ENCODE peak calls at places on chromosomes 5 and 9, in ten cellular contexts. J is aorta; L is AG09309; Z is CD4-positive, CD25-positive, alpha-beta regulatory T cell; X is AG10803; A is mammary epithelial cell; C is psoas muscle; M is K562; N is foreskin fibroblast; G is cardiac fibroblast. D is an unnamed sample.

GRCh38 chr5:178206166-178207101 is 2.1 kb downstream of the HNRNPAB start:
- DNase-seq in G (peak; percentile 36), C (no peak), A (no peak), M (no peak), L (no peak), J (no peak), N (peak; percentile 61), Z (peak; percentile 21), X (no peak), D (peak; percentile 43)

GRCh38 chr5:9025942-9026341 is 519.9 kb downstream of the SEMA5A start:
- DNase-seq in X (no peak), Z (no peak), L (no peak), J (no peak), A (peak; percentile 51), N (no peak), M (no peak), G (peak; percentile 26), C (no peak), D (no peak)

GRCh38 chr5:15132816-15133405 is 261.3 kb upstream of the ANKH start:
- DNase-seq in M (no peak), C (no peak), X (no peak), L (no peak), G (no peak), N (peak; percentile 3), A (no peak), Z (no peak), J (no peak), D (no peak)

GRCh38 chr9:136975624-136976023 is 1.7 kb upstream of the PTGDS start:
- DNase-seq in M (peak; percentile 52), A (no peak), L (no peak), G (no peak), N (no peak), J (no peak), C (no peak), Z (no peak), X (peak; percentile 34), D (no peak)

GRCh38 chr5:119187776-119188529 is 117.1 kb downstream of the DMXL1 start:
- DNase-seq in J (no peak), X (no peak), C (no peak), A (no peak), Z (peak; percentile 46), M (no peak), N (no peak), G (no peak), L (no peak), D (no peak)

GRCh38 chr9:92342825-92343488 is 17.2 kb downstream of the CENPP start:
- DNase-seq in A (no peak), G (peak; percentile 76), M (no peak), Z (peak; percentile 14), X (peak; percentile 51), L (no peak), C (no peak), N (peak; percentile 66), J (no peak), D (peak; percentile 45)

GRCh38 chr9:132141948-132142594 is 19.8 kb upstream of the NTNG2 start:
- DNase-seq in C (no peak), L (no peak), G (no peak), X (no peak), J (no peak), A (peak; percentile 47), M (no peak), N (no peak), Z (no peak), D (no peak)

GRCh38 chr5:16502866-16503265 is 37.3 kb upstream of the ZNF622 start:
- DNase-seq in M (no peak), L (no peak), C (no peak), N (no peak), Z (no peak), X (no peak), J (no peak), G (peak; percentile 34), A (peak; percentile 33), D (peak; percentile 20)

GRCh38 chr9:4574657-4575243 is 84.5 kb downstream of the SLC1A1 start:
- DNase-seq in L (no peak), N (no peak), X (no peak), J (no peak), Z (no peak), C (no peak), M (no peak), A (no peak), G (no peak), D (no peak)

GRCh38 chr5:177404641-177405134 is 4.2 kb upstream of the PFN3 start:
- DNase-seq in X (no peak), M (no peak), Z (no peak), C (no peak), G (no peak), A (no peak), N (peak; percentile 9), L (no peak), J (no peak), D (no peak)

GRCh38 chr9:113591899-113592625 is 128.5 kb downstream of the RGS3 start:
- DNase-seq in C (peak; percentile 4), A (no peak), Z (no peak), L (no peak), G (no peak), X (no peak), N (no peak), M (no peak), J (no peak), D (no peak)

GRCh38 chr9:15492485-15493150 is 18.2 kb downstream of the PSIP1 start:
- DNase-seq in N (no peak), X (no peak), M (no peak), Z (no peak), C (no peak), J (no peak), L (no peak), G (no peak), A (no peak), D (no peak)

GRCh38 chr9:73553295-73553694 is 401.6 kb downstream of the ANXA1 start:
- DNase-seq in N (no peak), A (no peak), C (no peak), X (no peak), J (no peak), L (no peak), Z (no peak), M (no peak), G (no peak), D (no peak)

DNA sequence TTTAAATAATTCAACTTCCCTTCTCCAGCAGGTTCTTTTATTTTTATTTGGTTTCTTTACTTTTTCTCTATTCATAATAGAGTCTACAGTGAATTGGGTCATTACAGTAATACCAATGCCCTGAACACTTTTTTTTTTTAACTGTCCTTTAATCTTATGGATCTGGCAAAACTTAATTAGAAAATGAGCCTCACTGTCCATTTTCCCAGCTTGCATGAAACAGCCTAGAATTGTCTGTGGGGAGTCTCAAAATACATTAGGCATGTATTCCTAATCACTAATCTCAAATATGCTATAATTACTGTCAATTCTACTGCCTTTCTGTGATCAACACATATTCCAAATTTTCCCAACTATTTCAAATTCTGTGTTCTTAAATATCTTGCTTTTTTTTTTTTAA is 406.8 kb downstream of the ANXA1 start:
- DNase-seq in L (no peak), N (no peak), C (no peak), Z (no peak), A (no peak), J (no peak), M (no peak), X (no peak), G (no peak), D (no peak)
- H3K4me3 ChIP-seq in L (no peak overlapping the region), N (no peak overlapping the region), C (no peak overlapping the region), Z (no peak overlapping the region), A (no peak overlapping the region), J (no peak overlapping the region), M (no peak overlapping the region), X (no peak overlapping the region), G (no peak overlapping the region), D (no peak overlapping the region)

DNA sequence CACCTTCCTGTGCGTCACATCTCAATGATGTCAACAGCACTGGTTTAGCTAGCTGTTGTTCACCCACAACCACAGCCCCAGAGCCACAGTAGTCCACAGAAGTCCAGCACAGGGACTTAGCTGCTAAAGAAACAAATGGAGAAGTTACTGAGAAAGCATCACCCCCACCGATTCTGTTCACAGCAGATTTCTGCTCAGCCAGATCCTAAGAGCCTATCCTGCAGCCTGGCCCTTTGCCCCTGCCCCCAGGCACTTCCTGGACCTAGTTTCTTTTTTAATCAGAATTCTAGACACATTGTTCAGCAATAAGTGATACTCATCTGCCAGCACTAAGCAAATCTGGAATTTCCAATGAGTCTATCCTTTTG is 7.4 kb downstream of the B4GALT1 start:
- DNase-seq in Z (peak; percentile 60), A (peak; percentile 90), N (peak; percentile 75), J (peak; percentile 85), L (no peak), M (no peak), X (peak; percentile 78), C (peak; percentile 72), G (peak; percentile 90), D (peak; percentile 77)
- H3K4me3 ChIP-seq in Z (peak overlapping the region; percentile 61), A (no peak overlapping the region), N (no peak overlapping the region), J (no peak overlapping the region), L (no peak overlapping the region), M (no peak overlapping the region), X (peak overlapping the region; percentile 20), C (peak overlapping the region; percentile 26), G (no peak overlapping the region), D (peak overlapping the region; percentile 25)

DNA sequence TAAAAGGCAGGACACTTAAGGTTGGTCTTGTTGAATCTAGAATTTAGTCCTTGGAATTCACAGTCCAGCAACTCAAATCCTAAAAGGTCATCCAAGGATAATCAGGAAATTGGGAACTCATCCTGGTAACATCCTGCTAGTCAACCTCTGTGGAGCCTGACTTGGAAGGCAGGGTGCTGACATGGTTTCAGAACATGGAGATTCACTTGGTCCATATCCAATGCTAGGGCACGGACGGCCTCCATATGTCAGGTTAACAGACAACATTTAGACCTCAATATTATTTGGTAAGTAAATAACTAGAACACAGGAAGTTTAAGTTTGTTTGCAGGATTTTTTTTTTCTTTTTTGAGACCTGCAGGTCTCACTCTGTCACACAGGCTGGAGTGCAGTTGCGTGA is 783 bp upstream of the DNAH5 start:
- DNase-seq in X (no peak), L (no peak), A (no peak), C (no peak), N (no peak), J (no peak), G (no peak), M (no peak), Z (no peak), D (no peak)
- H3K4me3 ChIP-seq in X (no peak overlapping the region), L (no peak overlapping the region), A (no peak overlapping the region), C (no peak overlapping the region), N (no peak overlapping the region), J (no peak overlapping the region), G (no peak overlapping the region), M (no peak overlapping the region), Z (no peak overlapping the region), D (no peak overlapping the region)

DNA sequence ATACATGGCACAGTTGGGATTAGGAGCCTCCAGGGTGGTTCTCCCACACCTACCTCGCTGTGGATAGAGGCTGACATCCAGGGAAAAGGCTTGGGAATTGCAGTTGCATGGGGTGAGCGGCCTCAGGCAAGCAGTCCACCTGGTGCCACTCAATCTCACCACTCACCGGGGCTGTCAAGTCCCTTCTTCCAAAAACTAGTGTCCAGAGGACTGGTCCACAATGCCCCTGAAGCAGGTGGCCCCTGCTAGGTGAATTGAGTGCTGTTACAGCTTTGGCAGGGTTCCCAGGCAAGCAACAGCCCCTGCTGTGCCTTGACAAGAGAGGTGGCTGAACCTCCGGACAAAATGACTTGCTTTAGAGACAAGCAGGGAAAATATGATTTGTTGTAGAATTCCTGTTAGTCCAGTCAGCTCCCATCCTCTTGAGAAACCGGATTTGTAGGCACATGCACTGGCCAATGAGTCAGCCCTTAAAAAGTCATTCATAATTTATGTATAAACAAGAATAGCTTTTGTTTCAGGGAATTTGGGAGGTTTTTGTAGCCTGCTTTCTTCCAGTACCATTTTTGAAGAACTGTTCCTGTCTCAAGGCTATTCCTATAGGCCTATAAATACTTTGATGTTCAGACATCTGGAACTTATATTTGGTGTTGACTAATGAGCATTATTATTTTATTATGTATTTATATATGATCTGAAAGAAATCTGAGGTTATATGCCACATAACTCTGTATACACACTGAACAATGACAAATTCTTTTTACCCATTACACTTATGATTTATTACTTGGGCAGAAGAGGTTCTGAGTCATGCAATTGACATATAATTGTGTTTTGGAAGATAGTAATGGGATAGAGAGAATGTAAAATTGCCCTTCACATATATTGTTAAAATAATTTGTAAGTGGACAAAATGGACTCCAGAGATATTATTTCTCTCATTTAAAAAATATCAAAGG is 411.1 kb downstream of the ACTL7B start:
- DNase-seq in Z (no peak), J (no peak), N (peak; percentile 96), A (peak; percentile 91), C (no peak), G (peak; percentile 97), M (no peak), L (peak; percentile 93), X (peak; percentile 97), D (peak; percentile 95)
- H3K4me3 ChIP-seq in Z (no peak overlapping the region), J (no peak overlapping the region), N (peak overlapping the region; percentile 26), A (peak overlapping the region; percentile 42), C (no peak overlapping the region), G (no peak overlapping the region), M (no peak overlapping the region), L (peak overlapping the region; percentile 26), X (peak overlapping the region; percentile 39), D (peak overlapping the region; percentile 47)

D was measured in fibroblast of lung.